ENCODE peak calls at places on chromosome 18, in four cellular contexts. One of them, this sample, is unnamed.

GRCh38 chr18:58540381-58540943 is 88.4 kb downstream of the ALPK2 start:
- DNase-seq in ureter: no peak
- DNase-seq in germinal center: no peak
- DNase-seq in HTR-8/SVneo: no peak
- DNase-seq in this sample: no peak

GRCh38 chr18:58183226-58183625 is 139.2 kb downstream of the NEDD4L start:
- DNase-seq in ureter: no peak
- DNase-seq in germinal center: no peak
- DNase-seq in HTR-8/SVneo: no peak
- DNase-seq in this sample: no peak

GRCh38 chr18:48991299-48992055 is 40.7 kb upstream of the SMAD7 start:
- DNase-seq in HTR-8/SVneo: no peak
- DNase-seq in germinal center: no peak
- DNase-seq in ureter: no peak
- DNase-seq in this sample: no peak

GRCh38 chr18:10067670-10068659 is 154.1 kb downstream of the VAPA start:
- DNase-seq in germinal center: no peak
- DNase-seq in HTR-8/SVneo: no peak
- DNase-seq in ureter: no peak
- DNase-seq in this sample: no peak

GRCh38 chr18:50143295-50143694 is 51.7 kb downstream of the MYO5B start:
- DNase-seq in HTR-8/SVneo: no peak
- DNase-seq in germinal center: no peak
- DNase-seq in ureter: no peak
- DNase-seq in this sample: no peak

GRCh38 chr18:67517224-67517765 is 775 bp upstream of the DSEL start:
- DNase-seq in germinal center: no peak
- DNase-seq in HTR-8/SVneo: peak
- DNase-seq in ureter: no peak
- DNase-seq in this sample: no peak

GRCh38 chr18:48151421-48152095 is 221.1 kb upstream of the SMAD2 start:
- DNase-seq in germinal center: no peak
- DNase-seq in HTR-8/SVneo: no peak
- DNase-seq in ureter: no peak
- DNase-seq in this sample: no peak

GRCh38 chr18:23207191-23207955 is 72.1 kb downstream of the CABLES1 start:
- DNase-seq in HTR-8/SVneo: no peak
- DNase-seq in germinal center: peak
- DNase-seq in ureter: no peak
- DNase-seq in this sample: peak

GRCh38 chr18:74972354-74972753 is 236.6 kb downstream of the PTGR3 start:
- DNase-seq in germinal center: no peak
- DNase-seq in HTR-8/SVneo: no peak
- DNase-seq in ureter: no peak
- DNase-seq in this sample: no peak

GRCh38 chr18:22228930-22229329 is 59.5 kb downstream of the GATA6 start:
- DNase-seq in HTR-8/SVneo: no peak
- DNase-seq in ureter: no peak
- DNase-seq in germinal center: no peak
- DNase-seq in this sample: no peak

GRCh38 chr18:2948038-2948437 is 64.9 kb downstream of the LPIN2 start:
- DNase-seq in HTR-8/SVneo: peak
- DNase-seq in germinal center: no peak
- DNase-seq in ureter: no peak
- DNase-seq in this sample: no peak

GRCh38 chr18:13273800-13274199 is 55.2 kb downstream of the LDLRAD4 start:
- DNase-seq in HTR-8/SVneo: no peak
- DNase-seq in germinal center: no peak
- DNase-seq in ureter: peak
- DNase-seq in this sample: no peak

GRCh38 chr18:79870369-79871025 is 72.8 kb downstream of the KCNG2 start:
- DNase-seq in HTR-8/SVneo: no peak
- DNase-seq in germinal center: no peak
- DNase-seq in ureter: no peak
- DNase-seq in this sample: no peak

GRCh38 chr18:11357678-11358077 is 208.3 kb upstream of the PIEZO2 start:
- DNase-seq in ureter: no peak
- DNase-seq in germinal center: no peak
- DNase-seq in HTR-8/SVneo: no peak
- DNase-seq in this sample: no peak

GRCh38 chr18:61637319-61637718 is 255.5 kb downstream of the RNF152 start:
- DNase-seq in HTR-8/SVneo: no peak
- DNase-seq in germinal center: no peak
- DNase-seq in ureter: no peak
- DNase-seq in this sample: no peak

GRCh38 chr18:26416652-26417150 is 131.7 kb downstream of the KCTD1 start:
- DNase-seq in HTR-8/SVneo: no peak
- DNase-seq in germinal center: no peak
- DNase-seq in ureter: no peak
- DNase-seq in this sample: no peak

This sample was measured in SJSA1.